ENCODE peak calls at places on chromosomes 12 and 14, in four cellular contexts. N, R, V and L are unnamed samples.

GRCh38 chr14:26934151-26934550 is 336.3 kb upstream of the NOVA1 start:
- DNase-seq in N (no peak), V (no peak), R (no peak), L (no peak)

GRCh38 chr12:89497467-89497866 is 27.1 kb downstream of the GALNT4 start:
- DNase-seq in N (no peak), R (no peak), V (no peak), L (no peak)

GRCh38 chr14:51691176-51691575 is 39.5 kb downstream of the FRMD6 start:
- DNase-seq in N (no peak), V (no peak), R (no peak), L (no peak)

GRCh38 chr12:67415473-67415872 is 146.3 kb downstream of the CAND1 start:
- DNase-seq in N (peak), V (no peak), R (peak), L (peak)

GRCh38 chr14:103281496-103282231 is 52.4 kb upstream of the EIF5 start:
- DNase-seq in V (no peak), N (peak), R (peak), L (peak)

GRCh38 chr12:22008196-22008595 is 37.8 kb upstream of the CMAS start:
- DNase-seq in V (no peak), R (no peak), N (no peak), L (no peak)

GRCh38 chr14:59060841-59061240 is 127.6 kb upstream of the DAAM1 start:
- DNase-seq in R (no peak), N (no peak), V (no peak), L (peak)

GRCh38 chr12:51181558-51181957 is 8.6 kb upstream of the TFCP2 start:
- DNase-seq in R (no peak), N (no peak), V (no peak), L (no peak)

GRCh38 chr14:23545740-23546411 is 5.7 kb downstream of the ZFHX2 start:
- DNase-seq in R (no peak), N (no peak), V (no peak), L (no peak)

GRCh38 chr12:22088886-22089285 is 42.9 kb downstream of the CMAS start:
- DNase-seq in N (no peak), R (no peak), V (no peak), L (no peak)

GRCh38 chr12:48788852-48789775 is at the start of gene ADCY6:
- DNase-seq in R (peak), V (no peak), N (peak), L (peak)

GRCh38 chr14:103260629-103261124 is 73.4 kb upstream of the EIF5 start:
- DNase-seq in R (no peak), V (no peak), N (peak), L (peak)

GRCh38 chr12:57046947-57047890 is 2.7 kb downstream of the MYO1A start:
- DNase-seq in R (no peak), N (no peak), V (no peak), L (no peak)

GRCh38 chr12:65728913-65729793 is 95.1 kb upstream of the HMGA2 start:
- DNase-seq in V (no peak), N (no peak), R (peak), L (peak)

GRCh38 chr12:3667485-3667884 is 85.4 kb downstream of the CRACR2A start:
- DNase-seq in N (no peak), R (no peak), V (no peak), L (no peak)

GRCh38 chr12:98274430-98275130 is 240.8 kb upstream of the TMPO start:
- DNase-seq in N (no peak), R (no peak), V (no peak), L (no peak)

GRCh38 chr14:83842536-83842935 is 1687.4 kb upstream of the FLRT2 start:
- DNase-seq in V (no peak), N (no peak), R (no peak), L (no peak)

GRCh38 chr14:32078030-32078793 is 1.1 kb downstream of the ARHGAP5 start:
- DNase-seq in V (no peak), R (peak), N (peak), L (peak)

GRCh38 chr14:63163306-63163705 is 40.9 kb upstream of the RHOJ start:
- DNase-seq in V (no peak), R (no peak), N (no peak), L (no peak)

GRCh38 chr14:56797003-56797568 is 13.2 kb downstream of the OTX2 start:
- DNase-seq in R (no peak), N (no peak), V (no peak), L (no peak)

GRCh38 chr12:13099066-13099909 is 4.2 kb downstream of the GSG1 start:
- DNase-seq in V (no peak), R (peak), N (no peak), L (peak)
- TF ChIP-seq CTCF in V (no peak), R (no peak), N (no peak), L (no peak)

GRCh38 chr14:88199882-88200281 is 123.2 kb downstream of the KCNK10 start:
- DNase-seq in V (no peak), R (no peak), N (no peak), L (no peak)

GRCh38 chr14:88202296-88202695 is 120.8 kb downstream of the KCNK10 start:
- DNase-seq in R (no peak), V (no peak), N (no peak), L (no peak)

GRCh38 chr14:88204221-88204620 is 118.8 kb downstream of the KCNK10 start:
- DNase-seq in V (no peak), R (no peak), N (no peak), L (no peak)

GRCh38 chr14:88198441-88198840 is 124.6 kb downstream of the KCNK10 start:
- DNase-seq in N (no peak), V (no peak), R (no peak), L (no peak)

GRCh38 chr14:88203289-88203688 is 119.8 kb downstream of the KCNK10 start:
- DNase-seq in V (no peak), N (peak), R (no peak), L (no peak)
- TF ChIP-seq CTCF in V (no peak), N (no peak), R (no peak), L (no peak)

GRCh38 chr12:102876883-102877282 is 40.2 kb downstream of the PAH start:
- DNase-seq in N (no peak), V (no peak), R (peak), L (no peak)
- TF ChIP-seq CTCF in N (no peak), V (no peak), R (no peak), L (no peak)

GRCh38 chr14:104285483-104285790 is 147.1 kb downstream of the KIF26A start:
- DNase-seq in V (no peak), R (no peak), N (no peak), L (no peak)
- TF ChIP-seq CTCF in V (no peak), R (no peak), N (no peak), L (no peak)

DNA sequence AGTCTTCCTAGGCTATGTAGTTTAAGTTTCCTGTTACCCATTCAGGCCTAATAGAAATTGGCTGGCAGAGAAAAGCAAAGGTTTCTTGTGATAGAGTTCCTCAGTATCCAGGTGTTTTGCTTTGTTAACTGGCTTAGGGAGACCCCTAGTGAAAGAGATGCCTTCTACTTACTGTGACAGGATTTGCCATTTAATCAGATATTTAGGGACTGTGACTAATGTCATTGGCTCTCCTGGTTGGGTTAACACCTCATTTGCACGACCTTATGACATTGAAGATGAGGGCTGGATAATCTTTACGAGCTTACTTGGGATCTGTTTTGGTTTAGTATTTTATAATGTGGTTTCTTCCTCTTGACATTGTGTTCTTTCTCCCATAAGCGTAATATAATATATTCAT is 5.8 kb downstream of the MON2 start:
- DNase-seq in V (no peak), N (no peak), R (no peak), L (no peak)
- TF ChIP-seq CTCF in V (no peak), N (no peak), R (no peak), L (no peak)

DNA sequence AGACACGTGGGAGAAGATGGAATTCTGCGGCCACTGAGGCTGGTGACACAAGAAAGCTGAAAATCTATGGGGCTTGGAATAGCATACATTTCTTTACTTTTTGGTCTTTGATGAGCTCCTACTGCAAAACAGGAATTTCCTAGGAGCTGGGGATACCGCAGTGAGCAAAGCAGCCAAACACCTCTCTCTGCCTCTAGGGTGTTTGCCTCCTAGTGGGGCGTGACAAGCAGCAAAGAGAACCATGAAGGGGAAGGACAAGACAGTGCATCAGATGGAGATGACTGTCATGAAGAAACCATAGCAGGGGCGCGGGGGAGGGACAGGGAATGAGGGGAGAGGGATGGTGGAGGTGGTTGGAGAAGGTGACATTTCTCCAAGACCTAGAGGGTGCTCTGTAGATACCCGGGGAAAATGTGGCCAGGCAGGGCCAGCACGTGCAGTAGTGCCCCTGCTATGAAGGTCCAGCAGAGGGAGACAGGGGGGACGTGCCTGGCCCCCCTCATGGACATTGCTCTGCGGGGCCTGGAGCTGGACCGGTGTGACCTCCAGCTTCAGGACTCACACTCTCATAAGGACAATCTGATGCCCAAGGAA is 58.6 kb downstream of the SERPINA3 start:
- DNase-seq in R (no peak), V (no peak), N (no peak), L (no peak)
- TF ChIP-seq CTCF in R (no peak), V (no peak), N (no peak), L (no peak)

GRCh38 chr12:52249041-52249461 is 16.0 kb downstream of the KRT7 start:
- DNase-seq in R (no peak), N (no peak), V (no peak), L (no peak)

GRCh38 chr12:52248541-52249035 is 15.5 kb downstream of the KRT7 start:
- DNase-seq in N (no peak), R (no peak), V (no peak), L (no peak)

GRCh38 chr12:52249511-52250047 is 16.5 kb downstream of the KRT7 start:
- DNase-seq in V (no peak), N (no peak), R (no peak), L (no peak)

GRCh38 chr12:52251367-52252055 is 18.5 kb downstream of the KRT7 start:
- DNase-seq in R (no peak), N (no peak), V (no peak), L (no peak)

GRCh38 chr12:52250048-52250990 is 17.3 kb downstream of the KRT7 start:
- DNase-seq in V (no peak), R (peak), N (no peak), L (no peak)
- TF ChIP-seq CTCF in V (no peak), R (no peak), N (no peak), L (no peak)

GRCh38 chr12:26863515-26863914 is 30.5 kb upstream of the ITPR2 start:
- DNase-seq in R (no peak), N (no peak), V (no peak), L (no peak)
- TF ChIP-seq CTCF in R (no peak), N (no peak), V (peak), L (peak)